ENCODE peak calls at places on chromosomes 3 and 15, in six cellular contexts. R is activated CD4-positive, alpha-beta T cell treated with anti-CD3 and anti-CD28 coated beads, Interleukin-2, amount 50 U/mL, for 24 hours; K is foreskin melanocyte; O is foreskin fibroblast; E is NCI-H460; T is EL. G is an unnamed sample.

GRCh38 chr15:37783290-37783689 is 151.2 kb upstream of the TMCO5A start:
- DNase-seq in T (no peak), R (no peak), E (no peak), O (no peak), K (peak; percentile 10), G (no peak)

GRCh38 chr15:91476861-91477260 is 376.6 kb upstream of the SLCO3A1 start:
- DNase-seq in R (no peak), T (no peak), K (no peak), E (no peak), O (no peak), G (no peak)

GRCh38 chr15:72203507-72203837 is 5.9 kb upstream of the GRAMD2A start:
- DNase-seq in T (peak; percentile 88), O (peak; percentile 86), E (no peak), K (peak; percentile 94), R (no peak), G (peak; percentile 73)

GRCh38 chr3:122353215-122353614 is 28.2 kb downstream of the CSTA start:
- DNase-seq in O (no peak), E (no peak), K (no peak), T (peak; percentile 14), R (no peak), G (no peak)

GRCh38 chr15:56939257-56939656 is 20.8 kb downstream of the TCF12 start:
- DNase-seq in R (no peak), T (peak; percentile 21), K (no peak), E (no peak), O (no peak), G (no peak)

GRCh38 chr3:29515451-29515850 is 234.6 kb downstream of the RBMS3 start:
- DNase-seq in K (no peak), E (no peak), O (no peak), T (peak; percentile 44), R (no peak), G (no peak)

GRCh38 chr3:193046369-193046768 is 128.7 kb upstream of the MB21D2 start:
- DNase-seq in R (no peak), K (no peak), E (no peak), O (no peak), T (no peak), G (no peak)

GRCh38 chr3:189839576-189839975 is 208.4 kb downstream of the TP63 start:
- DNase-seq in K (no peak), T (peak; percentile 59), O (peak; percentile 26), E (no peak), R (no peak), G (no peak)

GRCh38 chr3:15601046-15601398 is 347 bp downstream of the HACL1 start:
- DNase-seq in E (no peak), K (no peak), R (no peak), T (no peak), O (peak; percentile 12), G (no peak)

GRCh38 chr3:128481438-128481942 is 11.5 kb downstream of the GATA2 start:
- DNase-seq in K (no peak), O (no peak), E (no peak), T (no peak), R (no peak), G (no peak)

GRCh38 chr3:172094621-172095557 is 55.5 kb downstream of the FNDC3B start:
- DNase-seq in T (peak; percentile 29), K (no peak), O (no peak), R (no peak), E (no peak), G (no peak)

GRCh38 chr3:13951184-13951583 is 71.3 kb upstream of the WNT7A start:
- DNase-seq in R (no peak), T (no peak), E (no peak), O (no peak), K (no peak), G (no peak)